ENCODE peak calls at places on chromosomes 1 and 21, in four cellular contexts. One of them, this sample, is unnamed.
A peak's percentile ranks its signal among the peaks of the same experiment; 100 is the strongest.

GRCh38 chr21:27192286-27192685 is 225.4 kb upstream of the ADAMTS5 start:
- DNase-seq in NCI-H524: no peak
- DNase-seq in NCI-H187: no peak
- DNase-seq in fibroblast of the aortic adventitia: no peak
- DNase-seq in this sample: no peak

GRCh38 chr1:166111430-166111829 is 55.4 kb downstream of the FAM78B start:
- DNase-seq in fibroblast of the aortic adventitia: no peak
- DNase-seq in NCI-H187: no peak
- DNase-seq in NCI-H524: no peak
- DNase-seq in this sample: no peak

GRCh38 chr1:117654485-117655219 is 48.8 kb downstream of the TENT5C start:
- DNase-seq in NCI-H524: no peak
- DNase-seq in fibroblast of the aortic adventitia: no peak
- DNase-seq in NCI-H187: no peak
- DNase-seq in this sample: no peak

GRCh38 chr21:31299291-31300147 is 44.5 kb downstream of the TIAM1 start:
- DNase-seq in NCI-H524: no peak
- DNase-seq in fibroblast of the aortic adventitia: no peak
- DNase-seq in NCI-H187: no peak
- DNase-seq in this sample: no peak

GRCh38 chr1:155092641-155093040 is 14.0 kb downstream of the EFNA3 start:
- DNase-seq in NCI-H524: no peak
- DNase-seq in fibroblast of the aortic adventitia: no peak
- DNase-seq in NCI-H187: no peak
- DNase-seq in this sample: no peak

GRCh38 chr1:198231776-198232175 is 75.0 kb downstream of the NEK7 start:
- DNase-seq in NCI-H524: no peak
- DNase-seq in NCI-H187: no peak
- DNase-seq in fibroblast of the aortic adventitia: no peak
- DNase-seq in this sample: no peak

GRCh38 chr1:79811173-79811572 is 804.6 kb upstream of the ADGRL4 start:
- DNase-seq in NCI-H524: no peak
- DNase-seq in fibroblast of the aortic adventitia: peak; percentile 84
- DNase-seq in NCI-H187: no peak
- DNase-seq in this sample: no peak

GRCh38 chr1:234869182-234870019 is 259.2 kb downstream of the TOMM20 start:
- DNase-seq in fibroblast of the aortic adventitia: no peak
- DNase-seq in NCI-H187: no peak
- DNase-seq in NCI-H524: no peak
- DNase-seq in this sample: peak; percentile 64

GRCh38 chr1:44073528-44073927 is 42.3 kb upstream of the SLC6A9 start:
- DNase-seq in NCI-H524: no peak
- DNase-seq in fibroblast of the aortic adventitia: no peak
- DNase-seq in NCI-H187: no peak
- DNase-seq in this sample: no peak

GRCh38 chr21:45051580-45052434 is 22.6 kb upstream of the ADARB1 start:
- DNase-seq in NCI-H187: no peak
- DNase-seq in fibroblast of the aortic adventitia: no peak
- DNase-seq in NCI-H524: no peak
- DNase-seq in this sample: no peak

GRCh38 chr1:1559066-1559465 is 15.6 kb downstream of the SSU72 start:
- DNase-seq in fibroblast of the aortic adventitia: no peak
- DNase-seq in NCI-H524: no peak
- DNase-seq in NCI-H187: no peak
- DNase-seq in this sample: no peak

GRCh38 chr1:11458811-11459275 is 20.1 kb upstream of the DISP3 start:
- DNase-seq in NCI-H187: no peak
- DNase-seq in NCI-H524: peak; percentile 23
- DNase-seq in fibroblast of the aortic adventitia: no peak
- DNase-seq in this sample: no peak

GRCh38 chr1:7454895-7455784 is 316.0 kb upstream of the VAMP3 start:
- DNase-seq in NCI-H187: no peak
- DNase-seq in NCI-H524: no peak
- DNase-seq in fibroblast of the aortic adventitia: peak; percentile 22
- DNase-seq in this sample: no peak

GRCh38 chr1:101506541-101507164 is 269.8 kb downstream of the S1PR1 start:
- DNase-seq in fibroblast of the aortic adventitia: peak; percentile 51
- DNase-seq in NCI-H524: peak; percentile 9
- DNase-seq in NCI-H187: peak; percentile 17
- DNase-seq in this sample: peak; percentile 26

GRCh38 chr21:42216726-42217572 is 2.0 kb upstream of the ABCG1 start:
- DNase-seq in fibroblast of the aortic adventitia: no peak
- DNase-seq in NCI-H524: no peak
- DNase-seq in NCI-H187: no peak
- DNase-seq in this sample: no peak

This sample was measured in WERI-Rb-1.